ENCODE peak calls at places on chromosomes 11 and 22, in nine cellular contexts. O, L, I, T, K, H, P, J and B are unnamed samples.

GRCh38 chr11:117189941-117190544 is 9.1 kb upstream of the TAGLN start:
- DNase-seq in O (no peak), L (no peak), I (no peak), T (no peak), K (no peak), H (no peak), P (no peak), J (peak), B (no peak)

GRCh38 chr11:70772950-70773349 is 374.6 kb downstream of the CTTN start:
- DNase-seq in O (no peak), L (no peak), I (no peak), T (no peak), K (no peak), H (no peak), P (no peak), J (no peak), B (no peak)

GRCh38 chr11:59205664-59206063 is 7.1 kb downstream of the MPEG1 start:
- DNase-seq in O (no peak), L (no peak), I (no peak), T (no peak), K (no peak), H (no peak), P (no peak), J (no peak), B (no peak)

GRCh38 chr22:21719024-21719423 is 16.6 kb downstream of the YPEL1 start:
- DNase-seq in O (no peak), L (no peak), I (no peak), T (no peak), K (no peak), H (no peak), P (no peak), J (no peak), B (no peak)

GRCh38 chr22:40263191-40263590 is 83.1 kb upstream of the ADSL start:
- DNase-seq in O (no peak), L (no peak), I (no peak), T (no peak), K (no peak), H (peak), P (no peak), J (no peak), B (no peak)

GRCh38 chr11:7904910-7905309 is 26.2 kb downstream of the OR10A6 start:
- DNase-seq in O (peak), L (peak), I (no peak), T (peak), K (peak), H (no peak), P (no peak), J (no peak), B (no peak)

GRCh38 chr22:39518124-39518786 is 2.1 kb upstream of the ATF4 start:
- DNase-seq in O (no peak), L (no peak), I (no peak), T (no peak), K (no peak), H (no peak), P (no peak), J (no peak), B (no peak)

GRCh38 chr22:43262990-43263644 is 76.2 kb upstream of the TTLL12 start:
- DNase-seq in O (no peak), L (peak), I (no peak), T (no peak), K (no peak), H (peak), P (peak), J (no peak), B (peak)

GRCh38 chr11:64181506-64182411 is 4.2 kb upstream of the STIP1 start:
- DNase-seq in O (peak), L (peak), I (peak), T (peak), K (peak), H (peak), P (peak), J (peak), B (peak)

GRCh38 chr11:72716291-72716690 is 35.9 kb downstream of the ARAP1 start:
- DNase-seq in O (no peak), L (no peak), I (no peak), T (no peak), K (no peak), H (no peak), P (no peak), J (no peak), B (no peak)

GRCh38 chr11:64611176-64611575 is 20.2 kb downstream of the SLC22A12 start:
- DNase-seq in O (no peak), L (no peak), I (no peak), T (no peak), K (no peak), H (no peak), P (no peak), J (no peak), B (no peak)

GRCh38 chr22:49432211-49432905 is 395.3 kb downstream of the BRD1 start:
- DNase-seq in O (no peak), L (no peak), I (no peak), T (no peak), K (no peak), H (no peak), P (no peak), J (no peak), B (no peak)

GRCh38 chr11:114290503-114291239 is 5.5 kb upstream of the NNMT start:
- DNase-seq in O (no peak), L (no peak), I (no peak), T (no peak), K (no peak), H (no peak), P (no peak), J (no peak), B (no peak)

DNA sequence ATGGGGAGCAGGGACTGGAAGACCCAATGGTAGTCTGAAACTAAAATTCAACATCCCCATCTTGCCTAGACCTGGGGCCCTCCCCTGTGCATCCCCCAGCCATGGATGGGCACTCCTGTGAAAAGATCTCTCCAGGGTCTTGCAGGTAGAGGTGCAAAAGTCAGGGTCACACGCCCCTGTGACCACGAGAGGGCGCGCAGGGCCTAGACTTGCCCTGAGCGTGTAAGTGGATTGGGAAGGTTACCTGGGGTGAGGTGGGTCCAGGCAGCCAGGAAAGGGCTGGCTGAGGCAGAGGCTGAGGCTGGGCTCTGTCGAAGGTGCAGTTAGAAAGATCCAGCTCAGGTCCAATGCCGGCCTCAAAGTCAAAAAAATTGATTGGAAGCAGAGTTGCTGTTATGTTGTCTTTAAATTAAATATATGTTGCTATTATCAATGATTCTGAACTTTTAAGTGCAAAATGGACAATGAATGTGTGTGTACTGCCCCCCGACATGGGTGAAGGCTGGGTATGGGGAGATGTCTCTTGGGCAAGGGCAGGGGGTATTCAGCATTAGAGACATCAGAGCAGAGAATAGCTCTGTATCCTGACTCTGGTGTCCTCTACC is 4.8 kb upstream of the POU2F3 start:
- DNase-seq in O (peak), L (peak), I (no peak), T (no peak), K (peak), H (peak), P (no peak), J (no peak), B (peak)
- TF ChIP-seq CTCF in O (peak), L (peak), I (peak), T (peak), K (peak), H (peak), P (peak), J (peak), B (peak)

GRCh38 chr22:37989146-37990045 is 5.0 kb upstream of the SOX10 start:
- DNase-seq in O (no peak), L (no peak), I (no peak), T (no peak), K (no peak), H (no peak), P (no peak), J (no peak), B (no peak)

GRCh38 chr22:37983860-37984791 is at the start of gene SOX10:
- DNase-seq in O (no peak), L (no peak), I (no peak), T (no peak), K (no peak), H (no peak), P (no peak), J (no peak), B (no peak)

GRCh38 chr22:37985751-37986281 is 1.5 kb upstream of the SOX10 start:
- DNase-seq in O (no peak), L (no peak), I (no peak), T (no peak), K (no peak), H (peak), P (no peak), J (no peak), B (no peak)

GRCh38 chr22:37985050-37985585 is 763 bp upstream of the SOX10 start:
- DNase-seq in O (no peak), L (no peak), I (no peak), T (no peak), K (no peak), H (no peak), P (no peak), J (no peak), B (no peak)

GRCh38 chr22:37986371-37986770 is 2.0 kb upstream of the SOX10 start:
- DNase-seq in O (no peak), L (no peak), I (no peak), T (no peak), K (no peak), H (no peak), P (no peak), J (no peak), B (no peak)
- TF ChIP-seq CTCF in O (no peak), L (no peak), I (no peak), T (no peak), K (no peak), H (no peak), P (no peak), J (no peak), B (no peak)

GRCh38 chr22:35352214-35353111 is 28.4 kb upstream of the HMOX1 start:
- DNase-seq in O (no peak), L (no peak), I (no peak), T (no peak), K (no peak), H (peak), P (no peak), J (peak), B (peak)
- TF ChIP-seq CTCF in O (no peak), L (no peak), I (peak), T (peak), K (no peak), H (no peak), P (no peak), J (no peak), B (peak)

DNA sequence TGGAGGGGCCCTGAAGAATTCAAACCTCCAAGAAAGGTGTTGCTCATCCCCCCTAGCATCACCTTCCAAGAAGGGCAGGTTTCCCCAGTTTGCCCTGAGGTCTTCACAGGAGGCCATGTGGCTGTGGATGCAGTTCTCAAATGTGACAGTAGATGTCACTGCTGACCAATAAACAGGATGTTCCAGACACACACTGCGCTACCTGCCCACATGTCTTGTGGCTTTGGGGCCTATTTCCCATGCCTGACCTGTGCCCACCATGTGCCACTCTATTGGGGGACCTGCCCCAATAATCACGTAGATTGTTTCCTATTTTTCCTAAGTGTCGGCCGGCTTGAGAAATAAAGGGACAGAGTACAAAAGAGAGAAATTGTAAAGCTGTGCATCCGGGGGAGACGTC is 4.5 kb downstream of the GSTT2 start:
- DNase-seq in O (peak), L (peak), I (no peak), T (no peak), K (peak), H (peak), P (no peak), J (no peak), B (peak)
- TF ChIP-seq CTCF in O (no peak), L (peak), I (peak), T (no peak), K (peak), H (peak), P (peak), J (no peak), B (peak)

DNA sequence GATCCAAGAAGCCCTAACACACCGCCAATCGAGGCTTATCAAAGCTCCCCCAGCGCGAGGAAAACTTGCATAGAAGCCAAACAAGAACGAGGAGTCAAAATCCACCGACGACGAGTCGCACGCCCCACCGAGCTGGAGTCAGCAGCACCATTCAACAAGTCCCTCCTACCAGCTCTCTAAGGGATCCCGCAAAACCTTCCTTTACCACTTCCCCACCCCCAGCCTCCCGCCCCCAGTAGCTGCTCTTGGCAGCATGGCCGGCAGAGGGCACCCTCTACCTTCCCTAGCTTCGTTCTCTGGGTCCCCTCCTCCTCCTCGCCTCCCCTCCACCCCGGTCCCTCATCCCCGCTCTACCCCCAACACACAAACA is 1.4 kb downstream of the BDNF start:
- DNase-seq in O (peak), L (peak), I (no peak), T (peak), K (peak), H (peak), P (peak), J (peak), B (peak)
- TF ChIP-seq CTCF in O (peak), L (peak), I (peak), T (peak), K (peak), H (peak), P (no peak), J (no peak), B (peak)

GRCh38 chr11:39365809-39366436 is 2093.5 kb downstream of the LRRC4C start:
- DNase-seq in O (peak), L (peak), I (peak), T (no peak), K (peak), H (peak), P (no peak), J (no peak), B (no peak)
- TF ChIP-seq CTCF in O (no peak), L (no peak), I (peak), T (no peak), K (peak), H (no peak), P (no peak), J (no peak), B (no peak)

DNA sequence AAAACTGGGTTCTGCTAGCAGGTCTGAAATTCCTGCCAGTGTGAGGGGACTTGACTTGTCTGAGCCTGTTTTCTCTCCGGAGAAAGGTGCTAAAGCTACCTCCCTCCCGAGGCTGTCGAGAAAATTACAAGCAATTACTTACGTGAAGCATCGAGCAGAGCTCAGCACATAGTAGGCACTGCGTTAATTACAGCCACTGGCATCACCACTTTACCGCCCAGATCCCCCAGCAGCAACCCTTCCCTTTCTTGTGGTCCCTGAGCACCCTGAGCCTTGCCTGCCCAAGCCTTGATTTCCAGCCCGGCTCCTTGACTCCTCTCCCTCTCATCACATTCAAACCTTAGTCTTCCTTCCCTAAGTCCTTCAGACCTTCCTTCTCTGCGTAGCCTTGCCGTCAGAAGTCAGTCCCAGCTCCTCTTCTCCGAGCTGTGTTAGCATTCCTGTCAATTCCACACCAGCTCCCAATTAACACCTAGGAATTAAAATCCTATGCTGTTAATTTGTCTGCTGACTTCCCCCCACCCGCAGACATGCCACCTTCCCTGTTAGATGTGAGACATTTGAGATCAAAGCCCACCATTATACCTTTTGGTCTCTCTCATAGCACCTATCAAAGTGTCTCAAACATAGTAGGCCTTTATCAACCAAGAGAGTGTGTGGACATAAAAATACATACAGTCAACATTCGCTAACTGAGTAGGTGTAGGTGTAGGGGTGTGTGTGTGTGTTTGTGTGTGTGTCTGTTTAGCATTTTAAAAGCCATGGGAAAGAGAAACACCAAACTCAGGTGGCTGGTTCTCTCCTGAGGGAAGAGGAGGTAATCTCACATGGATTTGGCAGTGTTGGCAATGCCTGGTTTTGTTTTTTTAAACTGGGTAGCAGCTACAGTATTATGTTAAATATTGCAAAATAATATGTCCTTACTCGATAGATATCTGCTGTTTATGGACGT is 2.8 kb upstream of the KCNJ5 start:
- DNase-seq in O (peak), L (peak), I (no peak), T (no peak), K (peak), H (no peak), P (no peak), J (no peak), B (no peak)
- TF ChIP-seq CTCF in O (peak), L (peak), I (peak), T (no peak), K (no peak), H (no peak), P (no peak), J (no peak), B (no peak)

GRCh38 chr11:60762851-60763691 is 6.4 kb downstream of the MS4A15 start:
- DNase-seq in O (no peak), L (peak), I (no peak), T (no peak), K (peak), H (no peak), P (no peak), J (no peak), B (no peak)
- TF ChIP-seq CTCF in O (peak), L (peak), I (peak), T (peak), K (peak), H (no peak), P (no peak), J (no peak), B (peak)

DNA sequence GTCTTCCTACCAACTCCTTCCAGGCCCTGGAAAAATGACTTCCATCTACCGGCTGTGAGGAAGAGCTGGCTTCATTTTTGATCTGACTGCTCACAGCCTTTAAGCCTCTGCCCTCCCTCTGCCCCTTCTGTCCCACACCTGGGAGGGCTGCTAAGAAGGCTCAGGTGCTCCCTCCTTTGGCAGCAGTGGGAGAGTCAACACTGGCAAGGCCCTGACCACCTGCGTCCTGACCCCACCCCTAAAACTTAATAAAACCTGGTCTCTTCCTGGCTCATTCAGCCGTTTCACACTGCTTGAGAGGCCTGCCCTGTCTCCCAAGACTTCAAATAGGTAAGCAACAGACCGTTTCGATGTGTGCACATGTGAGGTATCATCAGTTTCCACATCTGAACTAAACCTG is 52.1 kb upstream of the NFRKB start:
- DNase-seq in O (no peak), L (no peak), I (no peak), T (no peak), K (no peak), H (no peak), P (no peak), J (no peak), B (no peak)
- TF ChIP-seq CTCF in O (no peak), L (no peak), I (no peak), T (no peak), K (no peak), H (no peak), P (no peak), J (no peak), B (no peak)

GRCh38 chr22:46612341-46612903 is 7.8 kb upstream of the GRAMD4 start:
- DNase-seq in O (no peak), L (no peak), I (no peak), T (no peak), K (no peak), H (no peak), P (no peak), J (no peak), B (no peak)
- TF ChIP-seq CTCF in O (no peak), L (no peak), I (no peak), T (no peak), K (no peak), H (no peak), P (no peak), J (no peak), B (no peak)